ENCODE peak calls at places on chromosomes 11 and 22, in four cellular contexts. Y is uterus, F is OCI-LY7, K is spleen. O is an unnamed sample.

GRCh38 chr11:128725630-128726461 is 32.0 kb downstream of the FLI1 start:
- DNase-seq in F (peak), K (peak), Y (no peak), O (no peak)

GRCh38 chr22:23183107-23183698 is 2.9 kb downstream of the BCR start:
- DNase-seq in K (no peak), F (peak), Y (no peak), O (peak)

GRCh38 chr11:47271961-47272661 is 2.2 kb downstream of the MADD start:
- DNase-seq in Y (no peak), K (no peak), F (peak), O (no peak)

GRCh38 chr11:72418834-72419560 is 15.3 kb downstream of the CLPB start:
- DNase-seq in F (no peak), Y (no peak), K (no peak), O (no peak)

GRCh38 chr11:46914363-46914762 is 4.0 kb downstream of the LRP4 start:
- DNase-seq in Y (no peak), F (no peak), K (no peak), O (no peak)

GRCh38 chr22:43941449-43941848 is 13.8 kb upstream of the SAMM50 start:
- DNase-seq in Y (no peak), F (no peak), K (no peak), O (no peak)

GRCh38 chr11:96054870-96055705 is 131.2 kb upstream of the MTMR2 start:
- DNase-seq in Y (no peak), F (peak), K (no peak), O (no peak)

GRCh38 chr22:49405590-49405989 is 422.1 kb downstream of the BRD1 start:
- DNase-seq in Y (no peak), K (no peak), F (no peak), O (no peak)

GRCh38 chr22:50612715-50613221 is 12.2 kb downstream of the MAPK8IP2 start:
- DNase-seq in K (peak), F (peak), Y (no peak), O (no peak)

GRCh38 chr11:3723014-3723708 is 52.0 kb upstream of the CHRNA10 start:
- DNase-seq in F (no peak), Y (no peak), K (no peak), O (no peak)

GRCh38 chr11:57566035-57566504 is 1.4 kb downstream of the UBE2L6 start:
- DNase-seq in K (no peak), Y (no peak), F (peak), O (no peak)

GRCh38 chr11:132904091-132904490 is 628.2 kb downstream of the OPCML start:
- DNase-seq in Y (no peak), F (no peak), K (no peak), O (no peak)

GRCh38 chr11:33716236-33716635 is 15.6 kb upstream of the C11orf91 start:
- DNase-seq in K (no peak), F (peak), Y (no peak), O (no peak)

GRCh38 chr11:34926831-34927132 is 10.4 kb downstream of the PDHX start:
- DNase-seq in F (no peak), Y (no peak), K (no peak), O (no peak)

GRCh38 chr11:111944651-111945051 is 7.5 kb downstream of the DIXDC1 start:
- DNase-seq in Y (no peak), F (no peak), K (no peak), O (no peak)

GRCh38 chr11:106988151-106988806 is 30.0 kb downstream of the GUCY1A2 start:
- DNase-seq in K (no peak), F (no peak), Y (peak), O (no peak)

GRCh38 chr11:88131764-88132470 is 43.3 kb downstream of the RAB38 start:
- DNase-seq in K (no peak), Y (no peak), F (no peak), O (no peak)

GRCh38 chr22:49915610-49916009 is 2.6 kb downstream of the ALG12 start:
- DNase-seq in F (no peak), K (no peak), Y (no peak), O (no peak)

GRCh38 chr11:45043755-45044475 is 93.2 kb upstream of the TP53I11 start:
- DNase-seq in F (no peak), Y (no peak), K (no peak), O (no peak)

GRCh38 chr11:123525511-123525918 is 95.4 kb downstream of the GRAMD1B start:
- DNase-seq in K (no peak), F (no peak), Y (no peak), O (peak)

GRCh38 chr11:105219269-105219668 is 79.7 kb upstream of the CARD18 start:
- DNase-seq in K (no peak), Y (no peak), F (no peak), O (no peak)

GRCh38 chr11:116357769-116358544 is 414.8 kb downstream of the BUD13 start:
- DNase-seq in K (no peak), F (no peak), Y (no peak), O (no peak)

GRCh38 chr11:89489930-89490329 is 1.2 kb downstream of the NOX4 start:
- DNase-seq in K (no peak), Y (no peak), F (no peak), O (no peak)

GRCh38 chr11:99920956-99921355 is 766.1 kb upstream of the ARHGAP42 start:
- DNase-seq in F (no peak), Y (no peak), K (no peak), O (no peak)

GRCh38 chr11:3832816-3833215 is 7.9 kb downstream of the RHOG start:
- DNase-seq in Y (no peak), K (peak), F (no peak), O (no peak)

GRCh38 chr22:36762687-36763260 is 13.1 kb downstream of the IFT27 start:
- DNase-seq in F (no peak), K (peak), Y (no peak), O (no peak)

GRCh38 chr11:64791781-64792291 is 11.2 kb downstream of the MAP4K2 start:
- DNase-seq in K (peak), Y (no peak), F (no peak), O (no peak)

GRCh38 chr22:41410311-41410751 is 28.6 kb downstream of the TEF start:
- DNase-seq in Y (no peak), F (no peak), K (no peak), O (no peak)

GRCh38 chr11:4615856-4616444 is 7.9 kb upstream of the TRIM68 start:
- DNase-seq in K (no peak), Y (no peak), F (no peak), O (no peak)

GRCh38 chr11:69922596-69923111 is 103.4 kb upstream of the FGF3 start:
- DNase-seq in Y (no peak), K (peak), F (no peak), O (no peak)

DNA sequence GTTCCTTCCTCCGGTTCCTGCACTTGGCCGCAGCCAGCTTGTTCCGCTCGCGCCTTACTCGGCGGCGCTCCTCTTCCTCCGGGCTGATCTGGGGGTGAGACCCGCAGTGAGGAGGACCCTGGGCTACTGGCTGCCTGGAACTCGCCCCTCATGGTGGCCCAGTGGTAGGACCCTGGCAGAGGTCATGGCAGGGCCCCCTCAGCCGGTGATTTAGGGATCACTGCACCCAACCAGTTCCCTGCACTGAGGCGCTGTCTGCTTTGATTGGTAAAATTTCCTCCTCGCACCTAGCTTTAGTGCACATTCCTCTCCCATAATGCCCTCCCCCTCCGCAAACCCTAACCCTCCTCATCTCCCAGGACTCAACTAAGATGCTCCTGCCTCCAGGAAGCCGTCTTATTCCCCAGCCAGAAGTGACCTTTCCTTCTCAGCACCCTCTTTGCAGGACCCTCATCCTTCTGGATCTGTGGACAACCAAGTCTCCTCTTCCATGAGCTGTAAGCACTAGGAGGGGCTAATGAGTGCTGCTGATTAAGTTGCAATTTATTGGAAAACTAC is 3.6 kb downstream of the CCDC85B start:
- DNase-seq in Y (no peak), K (peak), F (peak), O (no peak)
- H3K27ac ChIP-seq in Y (peak), K (peak), F (peak), O (peak)

GRCh38 chr11:2158291-2158737 is 2.7 kb downstream of the INS start:
- DNase-seq in K (no peak), F (no peak), Y (no peak), O (no peak)
- H3K27ac ChIP-seq in K (no peak), F (no peak), Y (no peak), O (no peak)

DNA sequence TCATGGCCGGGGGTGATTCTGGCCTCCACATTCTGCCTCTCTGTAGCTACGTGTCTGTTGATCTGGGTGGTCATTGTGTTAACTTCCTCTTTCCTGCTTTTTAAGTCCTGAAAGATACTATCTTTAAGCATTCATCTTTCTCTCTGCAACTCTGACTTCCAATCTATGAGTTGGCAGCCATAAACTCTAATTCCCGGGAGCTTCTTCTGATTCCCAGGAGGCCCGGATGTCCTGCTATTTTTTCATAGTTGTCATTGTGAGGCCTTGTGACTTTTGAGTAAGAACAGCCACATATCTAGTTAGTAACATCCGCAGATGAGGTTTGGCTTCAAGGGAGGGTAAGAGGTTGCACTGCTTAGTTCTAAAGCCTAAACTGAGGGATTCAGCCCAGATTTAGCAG is 107.8 kb downstream of the SYN3 start:
- DNase-seq in F (no peak), Y (no peak), K (no peak), O (no peak)
- H3K27ac ChIP-seq in F (no peak), Y (peak), K (no peak), O (no peak)

GRCh38 chr22:31176923-31177322 is 16.9 kb downstream of the RNF185 start:
- DNase-seq in K (no peak), F (no peak), Y (no peak), O (no peak)

GRCh38 chr22:31173386-31174145 is 13.6 kb downstream of the RNF185 start:
- DNase-seq in K (no peak), Y (no peak), F (no peak), O (no peak)

GRCh38 chr22:31170971-31171370 is 11.0 kb downstream of the RNF185 start:
- DNase-seq in K (no peak), Y (no peak), F (no peak), O (no peak)
- H3K27ac ChIP-seq in K (no peak), Y (no peak), F (no peak), O (no peak)

DNA sequence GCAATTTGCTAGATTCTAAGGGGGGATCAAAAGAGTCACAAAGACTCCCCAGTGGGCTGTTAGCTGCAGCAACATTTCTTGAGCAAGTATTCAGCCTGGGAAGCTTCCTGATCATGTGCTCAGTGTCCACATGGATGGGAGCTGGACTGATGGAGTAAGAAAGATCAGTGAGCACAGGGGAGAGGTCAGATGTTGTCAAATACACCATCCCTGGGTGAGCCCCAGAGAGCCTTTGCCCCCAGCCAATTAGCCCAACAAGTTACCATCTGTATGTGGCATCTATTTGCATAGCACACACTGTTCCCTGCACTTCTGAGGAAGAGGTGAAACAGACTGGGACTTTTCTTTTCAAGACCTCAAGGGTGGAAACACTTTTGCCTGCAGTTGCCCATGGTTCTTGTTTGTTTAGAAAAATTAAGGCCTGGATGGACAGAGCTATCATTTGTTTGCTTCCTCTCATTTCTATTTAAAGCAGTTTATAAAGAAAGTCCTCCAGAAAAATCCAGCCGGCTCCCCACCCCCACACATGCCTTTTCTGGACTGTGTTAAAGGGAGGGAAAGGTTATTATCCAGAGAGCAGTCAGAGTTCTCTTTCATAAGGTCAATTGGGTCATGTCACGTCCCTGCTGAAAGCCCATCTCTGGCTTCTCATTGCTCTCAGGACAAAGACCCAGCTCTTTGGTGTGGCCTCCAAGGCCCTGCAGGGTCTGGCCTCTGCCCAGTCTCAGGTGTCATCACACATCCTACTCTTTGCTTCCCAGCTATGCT is 10.0 kb upstream of the GRK3 start:
- DNase-seq in F (no peak), K (no peak), Y (no peak), O (no peak)
- H3K27ac ChIP-seq in F (no peak), K (no peak), Y (no peak), O (no peak)

DNA sequence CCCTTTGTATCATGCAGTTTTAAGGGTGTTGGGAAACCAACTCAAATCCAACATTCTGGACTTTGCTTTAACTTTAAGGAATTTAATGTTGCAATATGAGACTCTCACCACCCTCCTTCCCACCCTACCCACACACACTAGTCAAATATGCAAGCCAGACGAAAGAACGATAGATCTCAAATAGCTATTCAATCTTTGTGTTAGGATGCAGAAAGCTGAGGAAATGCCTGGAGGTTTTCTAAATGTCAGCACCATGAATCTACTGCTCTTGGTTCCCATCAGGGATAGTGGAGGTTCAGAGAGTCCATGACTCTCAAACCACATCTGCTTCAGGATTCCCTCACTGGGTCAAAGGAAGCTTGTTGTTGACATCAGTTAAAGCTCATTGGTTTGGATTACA is 33.7 kb downstream of the EXPH5 start:
- DNase-seq in F (no peak), Y (no peak), K (no peak), O (no peak)
- H3K27ac ChIP-seq in F (no peak), Y (no peak), K (no peak), O (no peak)

DNA sequence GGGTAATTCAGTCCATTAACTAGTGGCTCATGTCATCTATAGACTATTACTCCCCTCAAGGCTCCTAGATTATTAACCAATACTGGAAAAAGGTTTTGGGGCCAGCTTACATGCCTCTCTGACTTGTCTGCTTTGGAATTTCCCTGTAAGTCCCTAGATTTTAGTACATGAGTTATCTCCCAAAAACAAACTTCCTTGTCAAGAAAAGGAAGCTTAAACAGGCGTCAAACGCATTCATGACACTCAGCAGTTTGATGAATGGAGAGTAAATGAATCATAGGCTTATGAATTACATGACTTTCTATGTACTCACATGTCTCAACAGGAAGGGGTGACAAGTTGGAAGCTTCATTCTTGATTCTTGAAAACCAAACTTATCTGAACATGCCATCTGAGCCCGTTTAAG is 70.8 kb downstream of the BLID start:
- DNase-seq in F (no peak), K (no peak), Y (no peak), O (no peak)
- H3K27ac ChIP-seq in F (no peak), K (no peak), Y (no peak), O (no peak)

GRCh38 chr22:20553947-20554741 is 46.7 kb downstream of the MED15 start:
- DNase-seq in F (no peak), Y (peak), K (peak), O (no peak)
- H3K27ac ChIP-seq in F (no peak), Y (peak), K (peak), O (no peak)

O was measured in caudate nucleus.